ENCODE peak calls at places on chromosomes 1 and 21, in four cellular contexts. One of them, this sample, is unnamed.

GRCh38 chr1:62882161-62882560 is 98.2 kb downstream of the ATG4C start:
- DNase-seq in pancreas: no peak
- DNase-seq in OCI-LY7: no peak
- DNase-seq in body of pancreas: no peak
- DNase-seq in this sample: no peak

GRCh38 chr1:29452463-29453230 is 216.3 kb downstream of the PTPRU start:
- DNase-seq in pancreas: no peak
- DNase-seq in OCI-LY7: no peak
- DNase-seq in body of pancreas: no peak
- DNase-seq in this sample: no peak

GRCh38 chr1:36211841-36212240 is 12.4 kb upstream of the THRAP3 start:
- DNase-seq in pancreas: no peak
- DNase-seq in OCI-LY7: no peak
- DNase-seq in body of pancreas: no peak
- DNase-seq in this sample: no peak

GRCh38 chr1:7253988-7254587 is 468.8 kb downstream of the CAMTA1 start:
- DNase-seq in pancreas: no peak
- DNase-seq in OCI-LY7: no peak
- DNase-seq in body of pancreas: no peak
- DNase-seq in this sample: no peak

GRCh38 chr1:222043444-222044292 is 301.8 kb upstream of the DUSP10 start:
- DNase-seq in pancreas: no peak
- DNase-seq in OCI-LY7: no peak
- DNase-seq in body of pancreas: no peak
- DNase-seq in this sample: no peak

GRCh38 chr1:46084553-46085448 is 47.6 kb downstream of the PIK3R3 start:
- DNase-seq in pancreas: no peak
- DNase-seq in OCI-LY7: no peak
- DNase-seq in body of pancreas: no peak
- DNase-seq in this sample: no peak

GRCh38 chr21:42423197-42423675 is 19.5 kb downstream of the UBASH3A start:
- DNase-seq in pancreas: no peak
- DNase-seq in OCI-LY7: no peak
- DNase-seq in body of pancreas: no peak
- DNase-seq in this sample: peak; percentile 42

GRCh38 chr1:165068716-165069115 is 287.8 kb downstream of the LMX1A start:
- DNase-seq in pancreas: no peak
- DNase-seq in OCI-LY7: no peak
- DNase-seq in body of pancreas: no peak
- DNase-seq in this sample: no peak

GRCh38 chr1:20753589-20753988 is 21.1 kb upstream of the SH2D5 start:
- DNase-seq in pancreas: no peak
- DNase-seq in OCI-LY7: no peak
- DNase-seq in body of pancreas: no peak
- DNase-seq in this sample: no peak

GRCh38 chr1:198387587-198387986 is 152.9 kb downstream of the ATP6V1G3 start:
- DNase-seq in pancreas: no peak
- DNase-seq in OCI-LY7: no peak
- DNase-seq in body of pancreas: no peak
- DNase-seq in this sample: no peak

GRCh38 chr1:30286241-30286983 is 437.0 kb downstream of the MATN1 start:
- DNase-seq in pancreas: no peak
- DNase-seq in OCI-LY7: no peak
- DNase-seq in body of pancreas: peak; percentile 23
- DNase-seq in this sample: no peak

GRCh38 chr21:44449473-44450363 is 5.6 kb upstream of the LRRC3 start:
- DNase-seq in pancreas: no peak
- DNase-seq in OCI-LY7: no peak
- DNase-seq in body of pancreas: no peak
- DNase-seq in this sample: no peak

GRCh38 chr21:45450741-45451740 is 46.1 kb downstream of the COL18A1 start:
- DNase-seq in pancreas: peak; percentile 12
- DNase-seq in OCI-LY7: no peak
- DNase-seq in body of pancreas: no peak
- DNase-seq in this sample: no peak

DNA sequence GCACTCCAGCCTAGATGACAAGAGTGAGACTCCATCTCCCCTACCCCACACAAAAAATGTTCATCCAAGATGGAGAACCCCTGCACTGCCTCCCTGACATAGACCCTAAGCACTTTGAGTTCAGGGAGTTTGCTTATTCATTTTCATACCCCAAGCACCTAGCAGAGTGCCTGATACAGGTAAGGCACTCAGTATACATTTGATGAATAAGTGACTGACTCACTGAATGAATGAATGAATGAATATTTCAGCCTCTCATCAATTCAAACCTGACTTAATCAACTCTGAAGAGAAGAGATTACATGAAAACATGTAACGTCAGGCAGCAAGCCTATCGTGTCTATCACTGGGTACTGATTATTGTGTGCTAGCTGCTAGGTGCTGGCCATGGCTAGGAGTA is 121.3 kb upstream of the GADD45A start:
- DNase-seq in pancreas: no peak
- DNase-seq in OCI-LY7: no peak
- DNase-seq in body of pancreas: no peak
- DNase-seq in this sample: no peak
- H3K27ac ChIP-seq in pancreas: no peak overlapping the region
- H3K27ac ChIP-seq in OCI-LY7: no peak overlapping the region
- H3K27ac ChIP-seq in body of pancreas: no peak overlapping the region
- H3K27ac ChIP-seq in this sample: no peak overlapping the region

GRCh38 chr1:52637946-52638345 is 5.0 kb downstream of the SHISAL2A start:
- DNase-seq in pancreas: no peak
- DNase-seq in OCI-LY7: no peak
- DNase-seq in body of pancreas: no peak
- DNase-seq in this sample: no peak

GRCh38 chr1:52633291-52633754 is 355 bp downstream of the SHISAL2A start:
- DNase-seq in pancreas: peak; percentile 30
- DNase-seq in OCI-LY7: no peak
- DNase-seq in body of pancreas: no peak
- DNase-seq in this sample: peak; percentile 36

GRCh38 chr1:52636701-52637695 is 4.0 kb downstream of the SHISAL2A start:
- DNase-seq in pancreas: no peak
- DNase-seq in OCI-LY7: peak; percentile 96
- DNase-seq in body of pancreas: no peak
- DNase-seq in this sample: peak; percentile 86

GRCh38 chr1:52634111-52634510 is 1.1 kb downstream of the SHISAL2A start:
- DNase-seq in pancreas: no peak
- DNase-seq in OCI-LY7: no peak
- DNase-seq in body of pancreas: no peak
- DNase-seq in this sample: no peak

GRCh38 chr1:52635321-52636089 is 2.5 kb downstream of the SHISAL2A start:
- DNase-seq in pancreas: no peak
- DNase-seq in OCI-LY7: no peak
- DNase-seq in body of pancreas: no peak
- DNase-seq in this sample: peak; percentile 7
- H3K4me1 ChIP-seq in pancreas: no peaks in the 10 kb centered on the region
- H3K4me1 ChIP-seq in OCI-LY7: peaks cover 69% of the 10 kb centered on the region
- H3K4me1 ChIP-seq in body of pancreas: peaks cover 11% of the 10 kb centered on the region
- H3K4me1 ChIP-seq in this sample: peaks cover 76% of the 10 kb centered on the region

GRCh38 chr1:4150262-4150661 is 250.2 kb upstream of the C1orf174 start:
- DNase-seq in pancreas: no peak
- DNase-seq in OCI-LY7: no peak
- DNase-seq in body of pancreas: no peak
- DNase-seq in this sample: no peak
- H3K9me3 ChIP-seq in pancreas: no peaks in the 10 kb centered on the region
- H3K9me3 ChIP-seq in OCI-LY7: no peaks in the 10 kb centered on the region
- H3K9me3 ChIP-seq in body of pancreas: no peaks in the 10 kb centered on the region
- H3K9me3 ChIP-seq in this sample: no peaks in the 10 kb centered on the region

GRCh38 chr1:58884706-58885661 is 101.1 kb upstream of the JUN start:
- DNase-seq in pancreas: peak; percentile 71
- DNase-seq in OCI-LY7: no peak
- DNase-seq in body of pancreas: peak; percentile 88
- DNase-seq in this sample: no peak

GRCh38 chr1:58887059-58887458 is 103.2 kb upstream of the JUN start:
- DNase-seq in pancreas: no peak
- DNase-seq in OCI-LY7: no peak
- DNase-seq in body of pancreas: no peak
- DNase-seq in this sample: no peak

GRCh38 chr1:58883888-58884482 is 100.1 kb upstream of the JUN start:
- DNase-seq in pancreas: no peak
- DNase-seq in OCI-LY7: no peak
- DNase-seq in body of pancreas: no peak
- DNase-seq in this sample: no peak

GRCh38 chr1:58886611-58887010 is 102.8 kb upstream of the JUN start:
- DNase-seq in pancreas: no peak
- DNase-seq in OCI-LY7: no peak
- DNase-seq in body of pancreas: no peak
- DNase-seq in this sample: no peak

GRCh38 chr1:58885998-58886397 is 102.2 kb upstream of the JUN start:
- DNase-seq in pancreas: no peak
- DNase-seq in OCI-LY7: no peak
- DNase-seq in body of pancreas: peak; percentile 37
- DNase-seq in this sample: no peak
- H3K27ac ChIP-seq in pancreas: no peak overlapping the region
- H3K27ac ChIP-seq in OCI-LY7: no peak overlapping the region
- H3K27ac ChIP-seq in body of pancreas: peak overlapping the region; percentile 55
- H3K27ac ChIP-seq in this sample: peak overlapping the region; percentile 7

GRCh38 chr1:160540859-160541233 is 17.8 kb upstream of the SLAMF6 start:
- DNase-seq in pancreas: no peak
- DNase-seq in OCI-LY7: no peak
- DNase-seq in body of pancreas: no peak
- DNase-seq in this sample: no peak

GRCh38 chr1:160542303-160542945 is 19.4 kb upstream of the SLAMF6 start:
- DNase-seq in pancreas: no peak
- DNase-seq in OCI-LY7: no peak
- DNase-seq in body of pancreas: peak; percentile 64
- DNase-seq in this sample: no peak

GRCh38 chr1:160538985-160539651 is 16.1 kb upstream of the SLAMF6 start:
- DNase-seq in pancreas: no peak
- DNase-seq in OCI-LY7: peak; percentile 57
- DNase-seq in body of pancreas: peak; percentile 66
- DNase-seq in this sample: no peak

GRCh38 chr1:160539896-160540858 is 17.1 kb upstream of the SLAMF6 start:
- DNase-seq in pancreas: no peak
- DNase-seq in OCI-LY7: peak; percentile 85
- DNase-seq in body of pancreas: peak; percentile 40
- DNase-seq in this sample: no peak

GRCh38 chr1:160541622-160542302 is 18.7 kb upstream of the SLAMF6 start:
- DNase-seq in pancreas: no peak
- DNase-seq in OCI-LY7: no peak
- DNase-seq in body of pancreas: no peak
- DNase-seq in this sample: no peak
- H3K4me1 ChIP-seq in pancreas: peaks cover 50% of the 10 kb centered on the region
- H3K4me1 ChIP-seq in OCI-LY7: peaks cover 66% of the 10 kb centered on the region
- H3K4me1 ChIP-seq in body of pancreas: peaks cover 80% of the 10 kb centered on the region
- H3K4me1 ChIP-seq in this sample: peaks cover 45% of the 10 kb centered on the region

GRCh38 chr1:238360474-238360873 is 469.8 kb upstream of the ZP4 start:
- DNase-seq in pancreas: no peak
- DNase-seq in OCI-LY7: no peak
- DNase-seq in body of pancreas: no peak
- DNase-seq in this sample: no peak
- H3K9me3 ChIP-seq in pancreas: no peaks in the 10 kb centered on the region
- H3K9me3 ChIP-seq in OCI-LY7: no peaks in the 10 kb centered on the region
- H3K9me3 ChIP-seq in body of pancreas: no peaks in the 10 kb centered on the region
- H3K9me3 ChIP-seq in this sample: no peaks in the 10 kb centered on the region

DNA sequence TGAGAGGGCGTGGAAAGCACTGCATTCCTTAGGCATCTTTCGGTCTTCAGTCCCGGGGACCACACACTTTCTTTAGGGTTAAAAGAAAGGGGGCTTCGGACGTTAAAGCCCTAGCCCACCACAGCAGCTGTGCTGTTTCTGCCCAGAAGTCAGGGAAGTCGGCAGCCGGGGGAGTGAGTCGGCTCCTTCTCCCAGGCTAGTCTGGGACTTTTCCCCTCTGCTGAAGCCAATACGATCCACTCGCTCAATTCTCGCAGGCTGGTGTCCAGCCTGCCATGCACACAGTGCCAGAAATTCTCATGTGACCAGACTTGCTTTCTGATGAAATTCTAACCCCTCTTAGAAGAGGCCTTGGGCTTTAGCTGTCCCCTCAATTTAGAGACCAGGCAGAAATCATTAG is 67.7 kb downstream of the BCAR3 start:
- DNase-seq in pancreas: peak; percentile 45
- DNase-seq in OCI-LY7: no peak
- DNase-seq in body of pancreas: peak; percentile 66
- DNase-seq in this sample: no peak
- H3K27ac ChIP-seq in pancreas: peak overlapping the region; percentile 19
- H3K27ac ChIP-seq in OCI-LY7: no peak overlapping the region
- H3K27ac ChIP-seq in body of pancreas: peak overlapping the region; percentile 75
- H3K27ac ChIP-seq in this sample: no peak overlapping the region

DNA sequence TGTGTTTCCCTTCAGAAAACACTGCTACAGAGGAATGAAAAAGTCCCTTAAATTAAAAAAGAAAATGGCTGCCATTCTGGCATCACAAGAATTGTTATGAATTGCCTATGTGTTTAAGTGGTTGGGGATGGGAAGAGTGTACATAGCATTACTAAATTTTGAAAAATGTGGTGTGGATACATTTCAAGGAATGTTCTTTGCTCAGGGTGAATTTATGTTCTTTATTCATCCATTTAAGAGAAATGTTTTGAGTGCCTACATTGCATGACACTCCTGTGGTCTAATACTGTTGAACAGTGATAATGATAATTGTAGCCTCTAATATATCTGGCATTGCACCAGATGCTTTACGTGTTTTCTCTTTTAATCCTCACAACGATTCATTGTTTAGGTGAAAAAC is 31.6 kb downstream of the DPT start:
- DNase-seq in pancreas: no peak
- DNase-seq in OCI-LY7: no peak
- DNase-seq in body of pancreas: no peak
- DNase-seq in this sample: no peak
- H3K4me1 ChIP-seq in pancreas: peaks cover 42% of the 10 kb centered on the region
- H3K4me1 ChIP-seq in OCI-LY7: no peaks in the 10 kb centered on the region
- H3K4me1 ChIP-seq in body of pancreas: peaks cover 55% of the 10 kb centered on the region
- H3K4me1 ChIP-seq in this sample: no peaks in the 10 kb centered on the region

GRCh38 chr21:39804264-39804663 is 59.3 kb downstream of the IGSF5 start:
- DNase-seq in pancreas: no peak
- DNase-seq in OCI-LY7: no peak
- DNase-seq in body of pancreas: no peak
- DNase-seq in this sample: no peak

GRCh38 chr21:39799178-39799577 is 54.2 kb downstream of the IGSF5 start:
- DNase-seq in pancreas: no peak
- DNase-seq in OCI-LY7: no peak
- DNase-seq in body of pancreas: no peak
- DNase-seq in this sample: no peak

GRCh38 chr21:39802226-39802625 is 57.2 kb downstream of the IGSF5 start:
- DNase-seq in pancreas: no peak
- DNase-seq in OCI-LY7: no peak
- DNase-seq in body of pancreas: no peak
- DNase-seq in this sample: no peak

GRCh38 chr21:39805983-39806382 is 61.0 kb downstream of the IGSF5 start:
- DNase-seq in pancreas: no peak
- DNase-seq in OCI-LY7: no peak
- DNase-seq in body of pancreas: no peak
- DNase-seq in this sample: no peak

DNA sequence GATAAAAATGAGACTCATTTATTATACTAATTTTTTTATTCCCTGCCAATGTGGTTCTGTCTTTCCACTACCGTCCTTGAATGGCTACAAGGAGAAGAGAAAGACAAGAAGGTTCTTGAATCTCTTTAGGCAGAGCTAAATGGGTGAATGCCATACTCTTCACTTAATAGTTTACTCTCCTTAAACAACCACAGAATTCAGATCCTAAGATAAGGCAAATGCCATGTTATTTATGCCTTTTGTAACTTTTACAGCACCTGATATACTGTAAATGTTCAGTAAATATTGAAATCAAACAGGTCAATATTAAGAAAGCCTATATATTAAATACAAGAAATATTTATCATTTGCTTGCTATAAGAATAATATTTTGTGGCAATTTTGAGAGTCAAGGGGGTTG is 58.4 kb downstream of the IGSF5 start:
- DNase-seq in pancreas: no peak
- DNase-seq in OCI-LY7: no peak
- DNase-seq in body of pancreas: no peak
- DNase-seq in this sample: no peak
- H3K9me3 ChIP-seq in pancreas: no peaks in the 10 kb centered on the region
- H3K9me3 ChIP-seq in OCI-LY7: no peaks in the 10 kb centered on the region
- H3K9me3 ChIP-seq in body of pancreas: no peaks in the 10 kb centered on the region
- H3K9me3 ChIP-seq in this sample: no peaks in the 10 kb centered on the region

This sample was measured in naive thymus-derived CD4-positive, alpha-beta T cell.